ENCODE peak calls at places on chromosomes 1 and 21, in ten cellular contexts. G is right lobe of liver, I is A549, P is stomach, S is spleen, Q is gastrocnemius medialis, J is heart left ventricle, N is adrenal gland, V is tibial nerve, H is IMR-90. Z is an unnamed sample.

GRCh38 chr1:84603941-84604830 is 29.9 kb upstream of the CTBS start:
- DNase-seq in G (no peak), I (peak; percentile 43), P (no peak), S (no peak), Q (peak; percentile 50), J (peak; percentile 52), N (no peak), V (no peak), H (peak; percentile 81), Z (no peak)

GRCh38 chr1:166874464-166874863 is 1.6 kb downstream of the TADA1 start:
- DNase-seq in G (peak; percentile 24), I (no peak), P (no peak), S (no peak), Q (no peak), J (no peak), N (no peak), V (no peak), H (no peak), Z (no peak)

GRCh38 chr1:62076286-62076685 is 118.4 kb upstream of the L1TD1 start:
- DNase-seq in G (no peak), I (peak; percentile 45), P (no peak), S (no peak), Q (no peak), J (no peak), N (no peak), V (no peak), H (peak; percentile 63), Z (no peak)

GRCh38 chr1:114122891-114123621 is 30.6 kb downstream of the SYT6 start:
- DNase-seq in G (no peak), I (no peak), P (no peak), S (peak; percentile 59), Q (no peak), J (no peak), N (no peak), V (no peak), H (peak; percentile 33), Z (no peak)

GRCh38 chr1:34199927-34200326 is 23.2 kb downstream of the C1orf94 start:
- DNase-seq in G (no peak), I (peak; percentile 11), P (no peak), S (no peak), Q (peak; percentile 37), J (no peak), N (peak; percentile 89), V (no peak), H (peak; percentile 1), Z (no peak)

GRCh38 chr1:47819503-47819888 is 177.7 kb downstream of the TRABD2B start:
- DNase-seq in G (no peak), I (no peak), P (no peak), S (no peak), Q (no peak), J (no peak), N (no peak), V (no peak), H (no peak), Z (no peak)

GRCh38 chr1:25727819-25728286 is 72.1 kb upstream of the SELENON start:
- DNase-seq in G (peak; percentile 70), I (no peak), P (peak; percentile 79), S (no peak), Q (peak; percentile 34), J (peak; percentile 91), N (peak; percentile 83), V (no peak), H (peak; percentile 28), Z (peak; percentile 61)

GRCh38 chr1:27672750-27673112 is 739 bp upstream of the IFI6 start:
- DNase-seq in G (no peak), I (no peak), P (no peak), S (no peak), Q (no peak), J (no peak), N (no peak), V (no peak), H (peak; percentile 55), Z (no peak)

GRCh38 chr1:214184992-214185391 is 96.0 kb upstream of the SMYD2 start:
- DNase-seq in G (no peak), I (no peak), P (no peak), S (no peak), Q (no peak), J (no peak), N (no peak), V (no peak), H (no peak), Z (no peak)

GRCh38 chr1:24289937-24290595 is 29.1 kb upstream of the GRHL3 start:
- DNase-seq in G (peak; percentile 61), I (peak; percentile 88), P (peak; percentile 67), S (peak; percentile 85), Q (peak; percentile 84), J (peak; percentile 93), N (peak; percentile 94), V (peak; percentile 61), H (peak; percentile 81), Z (peak; percentile 83)

GRCh38 chr1:225886159-225887029 is 2.6 kb downstream of the LEFTY1 start:
- DNase-seq in G (no peak), I (no peak), P (no peak), S (no peak), Q (no peak), J (no peak), N (no peak), V (no peak), H (peak; percentile 24), Z (no peak)

GRCh38 chr21:28832013-28832714 is 160.5 kb downstream of the LTN1 start:
- DNase-seq in G (no peak), I (no peak), P (no peak), S (no peak), Q (no peak), J (no peak), N (no peak), V (no peak), H (peak; percentile 41), Z (no peak)

GRCh38 chr1:9129391-9130041 is 614 bp upstream of the GPR157 start:
- DNase-seq in G (peak; percentile 96), I (peak; percentile 85), P (peak; percentile 93), S (peak; percentile 99), Q (peak; percentile 86), J (peak; percentile 93), N (peak; percentile 89), V (peak; percentile 78), H (no peak), Z (peak; percentile 97)

GRCh38 chr1:178613271-178613945 is 100.5 kb downstream of the TEX35 start:
- DNase-seq in G (no peak), I (no peak), P (no peak), S (no peak), Q (no peak), J (peak; percentile 28), N (no peak), V (no peak), H (no peak), Z (no peak)

GRCh38 chr21:31700040-31700439 is 31.9 kb downstream of the SCAF4 start:
- DNase-seq in G (no peak), I (no peak), P (no peak), S (no peak), Q (no peak), J (no peak), N (no peak), V (no peak), H (no peak), Z (no peak)

GRCh38 chr1:85200367-85200869 is 398 bp downstream of the SYDE2 start:
- DNase-seq in G (no peak), I (peak; percentile 28), P (peak; percentile 26), S (no peak), Q (peak; percentile 32), J (no peak), N (peak; percentile 57), V (peak; percentile 16), H (no peak), Z (peak; percentile 46)

GRCh38 chr1:180309338-180309737 is 79.3 kb downstream of the LHX4 start:
- DNase-seq in G (no peak), I (peak; percentile 66), P (no peak), S (no peak), Q (no peak), J (no peak), N (no peak), V (no peak), H (peak; percentile 74), Z (no peak)

GRCh38 chr1:145720556-145720877 is 1.2 kb downstream of the CD160 start:
- DNase-seq in G (no peak), I (peak; percentile 76), P (no peak), S (peak; percentile 39), Q (no peak), J (no peak), N (no peak), V (no peak), H (peak; percentile 91), Z (no peak)
- H3K4me3 ChIP-seq in G (no peak overlapping the region), I (peak overlapping the region; percentile 53), P (peak overlapping the region; percentile 39), S (peak overlapping the region; percentile 22), Q (peak overlapping the region; percentile 41), J (no peak overlapping the region), N (no peak overlapping the region), V (no peak overlapping the region), H (no peak overlapping the region), Z (no peak overlapping the region)

GRCh38 chr1:35641233-35641866 is at the start of gene PSMB2:
- DNase-seq in G (peak; percentile 95), I (peak; percentile 96), P (peak; percentile 98), S (peak; percentile 98), Q (peak; percentile 97), J (peak; percentile 97), N (peak; percentile 99), V (peak; percentile 95), H (peak; percentile 94), Z (peak; percentile 98)
- TF ChIP-seq POLR2A in G (peak; percentile 85), I (peak; percentile 72), P (peak; percentile 83), S (peak; percentile 78), Q (peak; percentile 90), J (peak; percentile 61), N (peak; percentile 73), V (peak; percentile 68), H (peak; percentile 83), Z (peak; percentile 82)

GRCh38 chr1:246065592-246065991 is 441.5 kb downstream of the SMYD3 start:
- DNase-seq in G (no peak), I (no peak), P (no peak), S (no peak), Q (no peak), J (no peak), N (no peak), V (no peak), H (no peak), Z (no peak)

GRCh38 chr1:246068619-246069509 is 438.2 kb downstream of the SMYD3 start:
- DNase-seq in G (no peak), I (no peak), P (no peak), S (no peak), Q (no peak), J (no peak), N (no peak), V (no peak), H (no peak), Z (no peak)

GRCh38 chr1:246068113-246068512 is 439.0 kb downstream of the SMYD3 start:
- DNase-seq in G (no peak), I (no peak), P (no peak), S (no peak), Q (no peak), J (no peak), N (no peak), V (no peak), H (no peak), Z (no peak)

GRCh38 chr1:246066553-246066952 is 440.5 kb downstream of the SMYD3 start:
- DNase-seq in G (no peak), I (no peak), P (no peak), S (no peak), Q (no peak), J (no peak), N (no peak), V (no peak), H (no peak), Z (no peak)

GRCh38 chr1:246067432-246068021 is 439.6 kb downstream of the SMYD3 start:
- DNase-seq in G (no peak), I (no peak), P (no peak), S (no peak), Q (no peak), J (no peak), N (no peak), V (no peak), H (peak; percentile 54), Z (no peak)
- H3K4me3 ChIP-seq in G (no peak overlapping the region), I (no peak overlapping the region), P (no peak overlapping the region), S (no peak overlapping the region), Q (no peak overlapping the region), J (no peak overlapping the region), N (no peak overlapping the region), V (no peak overlapping the region), H (no peak overlapping the region), Z (no peak overlapping the region)

GRCh38 chr1:15008783-15009709 is 144.5 kb upstream of the TMEM51 start:
- DNase-seq in G (no peak), I (no peak), P (no peak), S (peak; percentile 81), Q (no peak), J (no peak), N (no peak), V (no peak), H (peak; percentile 64), Z (no peak)
- TF ChIP-seq POLR2A in G (no peak), I (no peak), P (no peak), S (no peak), Q (no peak), J (no peak), N (no peak), V (no peak), H (no peak), Z (no peak)

Z was measured in transverse colon.